ENCODE peak calls at places on chromosome 22, in five cellular contexts. V is NCI-H2081 treated with DMSO at 0.1 percent for 48 hours, L is T-cell, N is ACHN, X is omental fat pad. P is an unnamed sample.
A peak's percentile ranks its signal among the peaks of the same experiment; 100 is the strongest.

GRCh38 chr22:19629720-19630419 is 84.4 kb upstream of the SEPTIN5 start:
- DNase-seq in V (peak; percentile 7), L (peak; percentile 85), X (peak; percentile 60), N (peak; percentile 59), P (peak; percentile 95)

GRCh38 chr22:24189249-24190158 is 8.2 kb downstream of the SUSD2 start:
- DNase-seq in X (peak; percentile 73), V (no peak), L (peak; percentile 25), N (peak; percentile 60), P (peak; percentile 93)

GRCh38 chr22:44703269-44703870 is 1.4 kb downstream of the PRR5 start:
- DNase-seq in L (no peak), N (no peak), X (no peak), V (no peak), P (no peak)

GRCh38 chr22:26479792-26480610 is 3.6 kb downstream of the HPS4 start:
- DNase-seq in V (no peak), N (no peak), L (no peak), X (no peak), P (no peak)

GRCh38 chr22:19664406-19664805 is 49.9 kb upstream of the SEPTIN5 start:
- DNase-seq in X (no peak), N (no peak), L (no peak), V (no peak), P (no peak)

GRCh38 chr22:49913446-49913845 is 4.8 kb downstream of the ALG12 start:
- DNase-seq in L (no peak), X (no peak), N (no peak), V (no peak), P (no peak)

GRCh38 chr22:46084943-46085830 is 65.1 kb upstream of the PPARA start:
- DNase-seq in L (no peak), V (no peak), N (no peak), X (no peak), P (peak; percentile 72)

GRCh38 chr22:47450876-47451475 is 688.5 kb downstream of the TBC1D22A start:
- DNase-seq in N (no peak), V (no peak), X (no peak), L (no peak), P (no peak)

GRCh38 chr22:48953103-48953720 is 874.5 kb downstream of the BRD1 start:
- DNase-seq in N (no peak), L (no peak), X (no peak), V (no peak), P (peak; percentile 6)

GRCh38 chr22:19718255-19719054 is 4.2 kb downstream of the SEPTIN5 start:
- DNase-seq in V (no peak), N (no peak), L (no peak), X (no peak), P (no peak)

GRCh38 chr22:17638182-17638431 is 450 bp upstream of the BCL2L13 start:
- DNase-seq in X (no peak), V (no peak), N (peak; percentile 69), L (no peak), P (no peak)